ENCODE peak calls at places on chromosomes 1 and 21, in seven cellular contexts. S is stomach, W is suprapubic skin, L is prostate gland, R is K562, K is spleen, M is esophagus muscularis mucosa. V is an unnamed sample. For H3K4me1, the result is how much of the 10 kb centered on the place peaks cover.

GRCh38 chr1:2463396-2463795 is 12.7 kb upstream of the PLCH2 start:
- DNase-seq in S (no peak), W (no peak), L (no peak), R (no peak), K (no peak), M (no peak), V (no peak)

GRCh38 chr1:104706631-104707147 is 957.0 kb downstream of the AMY1C start:
- DNase-seq in S (no peak), W (no peak), L (no peak), R (peak), K (no peak), M (no peak), V (peak)

GRCh38 chr1:11740258-11741192 is 4.6 kb downstream of the AGTRAP start:
- DNase-seq in S (no peak), W (no peak), L (no peak), R (peak), K (peak), M (no peak), V (no peak)

GRCh38 chr1:74356493-74356892 is 121.3 kb downstream of the TNNI3K start:
- DNase-seq in S (no peak), W (no peak), L (no peak), R (no peak), K (no peak), M (no peak), V (no peak)

GRCh38 chr1:39164256-39164655 is 40.2 kb upstream of the MACF1 start:
- DNase-seq in S (no peak), W (no peak), L (no peak), R (no peak), K (no peak), M (no peak), V (no peak)

GRCh38 chr1:168470821-168471473 is 72.8 kb downstream of the XCL2 start:
- DNase-seq in S (no peak), W (no peak), L (no peak), R (peak), K (no peak), M (no peak), V (no peak)

GRCh38 chr1:59736744-59737143 is 78.0 kb upstream of the HOOK1 start:
- DNase-seq in S (no peak), W (no peak), L (no peak), R (no peak), K (no peak), M (no peak), V (no peak)

GRCh38 chr1:232534552-232535517 is 95.1 kb downstream of the SIPA1L2 start:
- DNase-seq in S (no peak), W (no peak), L (no peak), R (no peak), K (no peak), M (no peak), V (no peak)

GRCh38 chr1:56666112-56666608 is 21.0 kb downstream of the PRKAA2 start:
- DNase-seq in S (no peak), W (no peak), L (no peak), R (no peak), K (no peak), M (no peak), V (peak)

GRCh38 chr1:183043872-183044859 is 20.9 kb downstream of the LAMC1 start:
- DNase-seq in S (no peak), W (no peak), L (no peak), R (no peak), K (no peak), M (no peak), V (no peak)

GRCh38 chr1:204196068-204196795 is at the start of gene KISS1:
- DNase-seq in S (no peak), W (no peak), L (peak), R (no peak), K (peak), M (no peak), V (peak)

GRCh38 chr1:30820249-30820648 is 62.7 kb upstream of the LAPTM5 start:
- DNase-seq in S (no peak), W (no peak), L (no peak), R (no peak), K (no peak), M (no peak), V (no peak)

GRCh38 chr1:112957133-112957812 is 1.3 kb upstream of the SLC16A1 start:
- DNase-seq in S (no peak), W (no peak), L (no peak), R (no peak), K (no peak), M (no peak), V (peak)

GRCh38 chr21:35548904-35549615 is 500.0 kb upstream of the RUNX1 start:
- DNase-seq in S (no peak), W (no peak), L (no peak), R (no peak), K (no peak), M (no peak), V (no peak)

GRCh38 chr1:25810341-25811299 is 9.1 kb upstream of the MTFR1L start:
- DNase-seq in S (peak), W (peak), L (peak), R (peak), K (peak), M (peak), V (peak)

GRCh38 chr1:13548281-13548680 is 34.5 kb upstream of the LRRC38 start:
- DNase-seq in S (no peak), W (no peak), L (no peak), R (no peak), K (no peak), M (no peak), V (no peak)

GRCh38 chr1:73604739-73605138 is 593.2 kb downstream of the LRRIQ3 start:
- DNase-seq in S (no peak), W (no peak), L (no peak), R (no peak), K (no peak), M (no peak), V (peak)

GRCh38 chr1:17125756-17126237 is 6.5 kb upstream of the PADI2 start:
- DNase-seq in S (peak), W (peak), L (peak), R (peak), K (peak), M (peak), V (peak)

GRCh38 chr1:221711642-221712041 is 30.2 kb downstream of the DUSP10 start:
- DNase-seq in S (no peak), W (no peak), L (no peak), R (no peak), K (no peak), M (no peak), V (no peak)
- H3K4me1 ChIP-seq in S (half or more), W (under half), L (under half), R (under half), K (half or more), M (half or more), V (under half)

DNA sequence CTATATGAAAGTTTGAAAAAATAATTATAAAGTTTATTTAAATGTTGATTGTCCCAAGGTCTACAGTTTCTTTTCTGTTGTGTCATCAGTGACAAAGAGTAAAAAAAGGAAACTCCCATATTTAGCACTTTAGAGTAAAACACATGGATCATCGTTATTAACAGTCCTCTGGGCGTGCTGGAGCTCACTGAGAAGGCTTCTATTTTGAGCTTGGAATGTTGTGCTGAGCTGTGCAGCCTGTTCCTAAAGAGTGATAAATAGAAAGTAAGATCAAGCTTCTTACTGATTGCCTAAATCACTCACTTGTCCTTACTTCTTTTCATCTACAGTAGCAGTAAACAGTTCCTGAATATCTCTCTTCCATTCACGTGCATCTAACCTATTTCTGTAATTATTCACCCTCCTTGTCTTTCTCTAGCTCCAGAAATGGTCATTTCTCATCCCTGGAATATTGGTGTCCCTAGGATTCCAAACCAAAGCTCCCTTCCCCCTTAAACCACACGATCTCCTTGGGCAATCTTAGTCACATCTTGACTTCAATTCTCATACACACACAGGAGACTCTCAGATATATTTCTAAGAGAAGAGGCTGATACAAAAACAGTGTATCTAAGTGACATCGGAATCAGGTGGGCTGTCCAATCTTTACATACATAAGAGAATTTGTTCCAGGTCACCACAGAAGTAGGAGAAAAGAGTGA is 11.9 kb downstream of the GBP5 start:
- DNase-seq in S (no peak), W (no peak), L (no peak), R (no peak), K (no peak), M (no peak), V (no peak)
- TF ChIP-seq POLR2AphosphoS5 in S (no peak), W (no peak), L (no peak), R (no peak), K (no peak), M (no peak), V (no peak)

GRCh38 chr1:163178628-163179027 is 24.1 kb downstream of the RGS5 start:
- DNase-seq in S (no peak), W (no peak), L (no peak), R (no peak), K (no peak), M (no peak), V (no peak)
- H3K27ac ChIP-seq in S (no peak), W (no peak), L (no peak), R (no peak), K (no peak), M (no peak), V (no peak)

GRCh38 chr1:206716519-206717236 is 32.0 kb downstream of the MAPKAPK2 start:
- DNase-seq in S (no peak), W (no peak), L (no peak), R (no peak), K (peak), M (no peak), V (no peak)
- H3K4me1 ChIP-seq in S (half or more), W (under half), L (under half), R (under half), K (half or more), M (half or more), V (under half)

GRCh38 chr1:91647061-91647460 is 146.4 kb downstream of the CDC7 start:
- DNase-seq in S (no peak), W (no peak), L (no peak), R (no peak), K (no peak), M (peak), V (no peak)

GRCh38 chr1:91651243-91651642 is 150.6 kb downstream of the CDC7 start:
- DNase-seq in S (no peak), W (no peak), L (no peak), R (no peak), K (no peak), M (peak), V (no peak)

GRCh38 chr1:91653183-91653582 is 152.5 kb downstream of the CDC7 start:
- DNase-seq in S (no peak), W (no peak), L (no peak), R (no peak), K (no peak), M (peak), V (no peak)

GRCh38 chr1:91651671-91652071 is 151.0 kb downstream of the CDC7 start:
- DNase-seq in S (no peak), W (peak), L (no peak), R (no peak), K (no peak), M (peak), V (no peak)

DNA sequence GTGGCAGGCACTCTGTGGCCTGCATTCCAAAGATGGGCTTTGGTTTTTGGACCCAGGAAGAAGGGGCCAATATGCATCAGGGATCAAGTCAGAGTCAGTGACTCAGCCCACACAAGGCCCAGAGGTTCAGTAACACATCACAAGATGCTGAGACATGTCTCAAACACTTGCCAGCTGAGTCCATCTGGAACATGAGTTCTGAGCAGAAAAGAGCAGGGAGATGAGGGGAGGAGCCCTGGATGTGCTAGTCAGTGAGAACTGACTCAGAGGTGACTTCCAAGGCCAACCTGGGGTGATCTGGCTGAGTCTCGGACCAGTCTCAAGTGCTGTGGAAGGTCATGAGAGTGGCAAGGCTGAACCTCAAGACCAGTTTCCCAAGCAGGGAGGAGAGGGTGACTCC is 150.1 kb downstream of the CDC7 start:
- DNase-seq in S (peak), W (peak), L (no peak), R (peak), K (no peak), M (peak), V (no peak)
- TF ChIP-seq POLR2AphosphoS5 in S (peak), W (peak), L (peak), R (no peak), K (no peak), M (peak), V (no peak)

DNA sequence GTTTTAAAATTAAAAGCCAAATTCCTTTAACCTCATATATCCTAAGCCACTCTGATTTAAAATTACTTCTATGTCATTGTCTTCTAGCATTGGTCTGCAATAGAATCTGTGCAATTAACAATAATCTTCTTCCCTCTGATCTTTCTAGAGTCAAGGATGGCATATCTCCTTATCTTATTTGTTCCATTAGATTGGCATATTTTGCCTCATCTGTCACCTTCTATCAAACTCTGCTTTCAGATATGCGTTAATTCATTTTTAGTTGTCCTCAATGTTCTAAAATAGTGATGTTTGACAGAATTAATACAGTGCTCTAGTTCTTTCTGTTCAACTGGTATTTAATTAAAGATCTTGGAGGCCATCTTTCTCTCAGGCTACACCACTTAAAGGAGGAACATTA is 3.1 kb downstream of the NRIP1 start:
- DNase-seq in S (no peak), W (no peak), L (no peak), R (no peak), K (no peak), M (no peak), V (no peak)
- H3K27ac ChIP-seq in S (no peak), W (no peak), L (no peak), R (peak), K (peak), M (no peak), V (no peak)

GRCh38 chr1:19450811-19451564 is 34.4 kb downstream of the CAPZB start:
- DNase-seq in S (no peak), W (no peak), L (peak), R (no peak), K (no peak), M (no peak), V (no peak)
- H3K4me1 ChIP-seq in S (half or more), W (half or more), L (under half), R (under half), K (half or more), M (half or more), V (under half)

DNA sequence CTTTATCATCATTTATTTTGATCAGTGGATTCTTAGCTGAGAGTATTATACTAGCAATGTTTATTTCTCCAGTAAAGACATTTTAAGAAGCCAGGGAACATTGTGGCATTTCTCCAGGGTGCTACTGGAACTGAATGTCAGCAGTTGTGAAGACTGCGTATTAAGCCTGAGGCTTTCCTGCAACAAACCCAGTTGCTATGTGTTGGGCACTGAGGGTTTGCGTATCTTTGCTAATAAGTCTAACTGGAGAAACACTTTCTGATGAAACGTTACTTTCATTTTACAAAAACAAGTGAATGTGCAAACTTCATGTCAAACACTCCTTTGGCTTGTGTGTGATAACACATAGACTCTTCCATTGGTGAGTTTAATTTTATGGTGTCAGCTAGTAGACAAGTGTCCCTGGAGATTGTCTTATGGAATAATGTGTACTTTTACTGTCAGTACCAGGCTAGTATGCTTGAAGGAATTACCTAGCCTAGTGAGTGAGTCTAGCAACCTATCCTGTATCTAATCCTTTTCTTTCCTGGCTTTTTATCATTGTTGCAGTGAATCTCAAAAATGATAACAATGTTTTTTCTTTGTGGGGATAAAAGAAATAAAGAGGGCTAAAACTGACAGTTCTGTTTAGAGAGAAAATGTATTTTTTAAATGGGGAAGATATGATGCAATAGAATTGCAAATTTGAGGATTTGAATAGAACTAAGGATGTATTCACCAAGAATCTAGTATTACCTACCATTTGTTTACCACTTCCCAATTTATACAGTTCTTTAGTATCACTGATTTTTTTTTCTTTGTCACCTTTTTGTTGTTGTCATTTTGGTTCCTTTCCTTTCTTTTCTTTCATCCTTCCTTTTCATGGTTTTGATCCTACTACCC is 70.1 kb downstream of the MTR start:
- DNase-seq in S (no peak), W (no peak), L (no peak), R (no peak), K (no peak), M (no peak), V (no peak)
- TF ChIP-seq POLR2AphosphoS5 in S (peak), W (no peak), L (no peak), R (no peak), K (no peak), M (peak), V (no peak)

GRCh38 chr1:213067366-213067765 is 16.3 kb downstream of the RPS6KC1 start:
- DNase-seq in S (no peak), W (no peak), L (no peak), R (no peak), K (no peak), M (no peak), V (no peak)
- H3K27ac ChIP-seq in S (no peak), W (no peak), L (no peak), R (no peak), K (no peak), M (no peak), V (no peak)

GRCh38 chr1:234915923-234916675 is 212.5 kb downstream of the TOMM20 start:
- DNase-seq in S (peak), W (peak), L (peak), R (no peak), K (no peak), M (no peak), V (no peak)
- H3K4me1 ChIP-seq in S (half or more), W (under half), L (under half), R (under half), K (half or more), M (half or more), V (under half)